ENCODE peak calls at places on chromosomes 3 and 15, in seven cellular contexts. One of them, this sample, is unnamed.

GRCh38 chr3:47315069-47315647 is 32.4 kb downstream of the KLHL18 start:
- DNase-seq in NCI-H460: no peak
- DNase-seq in progenitor cell of endocrine pancreas: no peak
- DNase-seq in nucleus accumbens: no peak
- DNase-seq in hypothalamus: no peak
- DNase-seq in breast epithelium: no peak
- DNase-seq in RPMI8226: no peak
- DNase-seq in this sample: no peak

GRCh38 chr3:196890309-196890708 is 22.6 kb downstream of the SENP5 start:
- DNase-seq in breast epithelium: no peak
- DNase-seq in progenitor cell of endocrine pancreas: no peak
- DNase-seq in hypothalamus: no peak
- DNase-seq in nucleus accumbens: no peak
- DNase-seq in NCI-H460: peak
- DNase-seq in RPMI8226: no peak
- DNase-seq in this sample: no peak

GRCh38 chr3:165749817-165750216 is 87.4 kb downstream of the BCHE start:
- DNase-seq in breast epithelium: no peak
- DNase-seq in RPMI8226: no peak
- DNase-seq in progenitor cell of endocrine pancreas: no peak
- DNase-seq in hypothalamus: no peak
- DNase-seq in NCI-H460: no peak
- DNase-seq in nucleus accumbens: no peak
- DNase-seq in this sample: no peak

GRCh38 chr3:52934626-52935530 is 37.5 kb upstream of the STIMATE start:
- DNase-seq in NCI-H460: peak
- DNase-seq in RPMI8226: peak
- DNase-seq in progenitor cell of endocrine pancreas: no peak
- DNase-seq in breast epithelium: no peak
- DNase-seq in nucleus accumbens: no peak
- DNase-seq in hypothalamus: no peak
- DNase-seq in this sample: no peak

GRCh38 chr3:4220050-4220449 is 83.1 kb upstream of the SETMAR start:
- DNase-seq in NCI-H460: no peak
- DNase-seq in nucleus accumbens: no peak
- DNase-seq in RPMI8226: no peak
- DNase-seq in hypothalamus: no peak
- DNase-seq in progenitor cell of endocrine pancreas: no peak
- DNase-seq in breast epithelium: no peak
- DNase-seq in this sample: no peak

GRCh38 chr15:76285241-76285825 is 25.9 kb downstream of the ETFA start:
- DNase-seq in breast epithelium: no peak
- DNase-seq in NCI-H460: peak
- DNase-seq in progenitor cell of endocrine pancreas: no peak
- DNase-seq in nucleus accumbens: no peak
- DNase-seq in RPMI8226: peak
- DNase-seq in hypothalamus: no peak
- DNase-seq in this sample: no peak

GRCh38 chr3:120498947-120499346 is 48.2 kb upstream of the FSTL1 start:
- DNase-seq in breast epithelium: no peak
- DNase-seq in RPMI8226: no peak
- DNase-seq in nucleus accumbens: no peak
- DNase-seq in NCI-H460: peak
- DNase-seq in progenitor cell of endocrine pancreas: no peak
- DNase-seq in hypothalamus: no peak
- DNase-seq in this sample: no peak

GRCh38 chr3:188687389-188687788 is 484.4 kb upstream of the TPRG1 start:
- DNase-seq in hypothalamus: no peak
- DNase-seq in NCI-H460: no peak
- DNase-seq in nucleus accumbens: no peak
- DNase-seq in RPMI8226: no peak
- DNase-seq in progenitor cell of endocrine pancreas: no peak
- DNase-seq in breast epithelium: no peak
- DNase-seq in this sample: no peak

GRCh38 chr3:143831208-143831607 is 17.1 kb downstream of the SLC9A9 start:
- DNase-seq in progenitor cell of endocrine pancreas: no peak
- DNase-seq in nucleus accumbens: no peak
- DNase-seq in NCI-H460: no peak
- DNase-seq in hypothalamus: no peak
- DNase-seq in RPMI8226: peak
- DNase-seq in breast epithelium: no peak
- DNase-seq in this sample: no peak

GRCh38 chr3:126264381-126264780 is 84.0 kb upstream of the ALDH1L1 start:
- DNase-seq in nucleus accumbens: no peak
- DNase-seq in progenitor cell of endocrine pancreas: no peak
- DNase-seq in breast epithelium: no peak
- DNase-seq in RPMI8226: no peak
- DNase-seq in hypothalamus: no peak
- DNase-seq in NCI-H460: no peak
- DNase-seq in this sample: no peak

GRCh38 chr3:4977001-4977888 is 2.0 kb upstream of the BHLHE40 start:
- DNase-seq in hypothalamus: no peak
- DNase-seq in NCI-H460: peak
- DNase-seq in progenitor cell of endocrine pancreas: no peak
- DNase-seq in breast epithelium: peak
- DNase-seq in RPMI8226: peak
- DNase-seq in nucleus accumbens: no peak
- DNase-seq in this sample: peak

GRCh38 chr3:66113542-66113941 is 74.8 kb upstream of the MAGI1 start:
- DNase-seq in breast epithelium: no peak
- DNase-seq in NCI-H460: no peak
- DNase-seq in progenitor cell of endocrine pancreas: no peak
- DNase-seq in hypothalamus: no peak
- DNase-seq in nucleus accumbens: no peak
- DNase-seq in RPMI8226: no peak
- DNase-seq in this sample: no peak

GRCh38 chr3:127589600-127590281 is 792 bp downstream of the TPRA1 start:
- DNase-seq in nucleus accumbens: no peak
- DNase-seq in progenitor cell of endocrine pancreas: peak
- DNase-seq in hypothalamus: no peak
- DNase-seq in RPMI8226: peak
- DNase-seq in NCI-H460: no peak
- DNase-seq in breast epithelium: no peak
- DNase-seq in this sample: peak

GRCh38 chr3:36257117-36257516 is 123.2 kb upstream of the STAC start:
- DNase-seq in progenitor cell of endocrine pancreas: no peak
- DNase-seq in nucleus accumbens: no peak
- DNase-seq in hypothalamus: no peak
- DNase-seq in breast epithelium: no peak
- DNase-seq in NCI-H460: no peak
- DNase-seq in RPMI8226: no peak
- DNase-seq in this sample: no peak

GRCh38 chr3:70061111-70061510 is 61.6 kb downstream of the SAMMSON start:
- DNase-seq in hypothalamus: no peak
- DNase-seq in breast epithelium: no peak
- DNase-seq in nucleus accumbens: no peak
- DNase-seq in NCI-H460: no peak
- DNase-seq in RPMI8226: no peak
- DNase-seq in progenitor cell of endocrine pancreas: no peak
- DNase-seq in this sample: no peak

GRCh38 chr3:183560607-183561006 is 5.1 kb upstream of the KLHL6 start:
- DNase-seq in RPMI8226: peak
- DNase-seq in hypothalamus: no peak
- DNase-seq in nucleus accumbens: no peak
- DNase-seq in NCI-H460: no peak
- DNase-seq in breast epithelium: no peak
- DNase-seq in progenitor cell of endocrine pancreas: no peak
- DNase-seq in this sample: no peak

GRCh38 chr3:196193037-196193737 is 18.0 kb downstream of the ZDHHC19 start:
- DNase-seq in progenitor cell of endocrine pancreas: no peak
- DNase-seq in NCI-H460: no peak
- DNase-seq in RPMI8226: no peak
- DNase-seq in breast epithelium: no peak
- DNase-seq in hypothalamus: no peak
- DNase-seq in nucleus accumbens: no peak
- DNase-seq in this sample: no peak

GRCh38 chr15:56919708-56920637 is 1.5 kb downstream of the TCF12 start:
- DNase-seq in hypothalamus: peak
- DNase-seq in RPMI8226: peak
- DNase-seq in progenitor cell of endocrine pancreas: no peak
- DNase-seq in nucleus accumbens: no peak
- DNase-seq in NCI-H460: no peak
- DNase-seq in breast epithelium: no peak
- DNase-seq in this sample: no peak

GRCh38 chr3:111903067-111903511 is 44.0 kb downstream of the PHLDB2 start:
- DNase-seq in RPMI8226: no peak
- DNase-seq in NCI-H460: no peak
- DNase-seq in nucleus accumbens: no peak
- DNase-seq in progenitor cell of endocrine pancreas: no peak
- DNase-seq in breast epithelium: no peak
- DNase-seq in hypothalamus: no peak
- DNase-seq in this sample: no peak

GRCh38 chr3:99548674-99549073 is 89.7 kb upstream of the COL8A1 start:
- DNase-seq in RPMI8226: no peak
- DNase-seq in hypothalamus: no peak
- DNase-seq in nucleus accumbens: no peak
- DNase-seq in progenitor cell of endocrine pancreas: no peak
- DNase-seq in NCI-H460: no peak
- DNase-seq in breast epithelium: no peak
- DNase-seq in this sample: no peak

GRCh38 chr15:41695750-41696436 is 35.7 kb downstream of the MGA start:
- DNase-seq in RPMI8226: no peak
- DNase-seq in nucleus accumbens: no peak
- DNase-seq in NCI-H460: peak
- DNase-seq in progenitor cell of endocrine pancreas: no peak
- DNase-seq in hypothalamus: no peak
- DNase-seq in breast epithelium: no peak
- DNase-seq in this sample: no peak

GRCh38 chr15:52143862-52144261 is 31.3 kb upstream of the BCL2L10 start:
- DNase-seq in breast epithelium: no peak
- DNase-seq in hypothalamus: no peak
- DNase-seq in RPMI8226: no peak
- DNase-seq in nucleus accumbens: no peak
- DNase-seq in progenitor cell of endocrine pancreas: no peak
- DNase-seq in NCI-H460: peak
- DNase-seq in this sample: no peak

GRCh38 chr15:63600001-63600645 is 2.9 kb downstream of the FBXL22 start:
- DNase-seq in nucleus accumbens: no peak
- DNase-seq in breast epithelium: no peak
- DNase-seq in NCI-H460: peak
- DNase-seq in RPMI8226: peak
- DNase-seq in progenitor cell of endocrine pancreas: no peak
- DNase-seq in hypothalamus: no peak
- DNase-seq in this sample: no peak

GRCh38 chr15:73932381-73933191 is 6.3 kb downstream of the LOXL1 start:
- DNase-seq in nucleus accumbens: no peak
- DNase-seq in progenitor cell of endocrine pancreas: no peak
- DNase-seq in NCI-H460: no peak
- DNase-seq in RPMI8226: no peak
- DNase-seq in hypothalamus: no peak
- DNase-seq in breast epithelium: no peak
- DNase-seq in this sample: no peak

GRCh38 chr15:75577401-75578205 is 1.5 kb downstream of the PTPN9 start:
- DNase-seq in breast epithelium: no peak
- DNase-seq in RPMI8226: peak
- DNase-seq in nucleus accumbens: no peak
- DNase-seq in hypothalamus: no peak
- DNase-seq in NCI-H460: no peak
- DNase-seq in progenitor cell of endocrine pancreas: no peak
- DNase-seq in this sample: no peak

GRCh38 chr3:105837143-105837740 is 31.6 kb downstream of the CBLB start:
- DNase-seq in nucleus accumbens: no peak
- DNase-seq in NCI-H460: no peak
- DNase-seq in breast epithelium: no peak
- DNase-seq in RPMI8226: peak
- DNase-seq in hypothalamus: no peak
- DNase-seq in progenitor cell of endocrine pancreas: no peak
- DNase-seq in this sample: no peak

GRCh38 chr15:45234562-45235235 is 17.3 kb upstream of the SLC28A2 start:
- DNase-seq in hypothalamus: no peak
- DNase-seq in progenitor cell of endocrine pancreas: no peak
- DNase-seq in nucleus accumbens: no peak
- DNase-seq in RPMI8226: no peak
- DNase-seq in NCI-H460: no peak
- DNase-seq in breast epithelium: no peak
- DNase-seq in this sample: no peak